ENCODE peak calls at places on chromosomes 16 and 17, in six cellular contexts. One of them, this sample, is unnamed.

GRCh38 chr17:74759941-74760340 is 11.5 kb downstream of the NHERF1 start:
- DNase-seq in RCC 7860: no peak
- DNase-seq in NT2/D1: no peak
- DNase-seq in cerebellar nuclear complex: no peak
- DNase-seq in left kidney: peak
- DNase-seq in stimulated activated naive CD8-positive, alpha-beta T cell treated with anti-CD3 and anti-CD28 coated beads, Interleukin-15, Interleukin-2, amounts not matched to agents 100 U/mL and 50 U/mL, for 24 hours: no peak
- DNase-seq in this sample: no peak

GRCh38 chr16:12674524-12674923 is 129.2 kb downstream of the CPPED1 start:
- DNase-seq in RCC 7860: no peak
- DNase-seq in NT2/D1: no peak
- DNase-seq in cerebellar nuclear complex: no peak
- DNase-seq in left kidney: no peak
- DNase-seq in stimulated activated naive CD8-positive, alpha-beta T cell treated with anti-CD3 and anti-CD28 coated beads, Interleukin-15, Interleukin-2, amounts not matched to agents 100 U/mL and 50 U/mL, for 24 hours: no peak
- DNase-seq in this sample: no peak

GRCh38 chr17:50593321-50593720 is 32.8 kb downstream of the CACNA1G start:
- DNase-seq in RCC 7860: no peak
- DNase-seq in NT2/D1: peak
- DNase-seq in cerebellar nuclear complex: no peak
- DNase-seq in left kidney: peak
- DNase-seq in stimulated activated naive CD8-positive, alpha-beta T cell treated with anti-CD3 and anti-CD28 coated beads, Interleukin-15, Interleukin-2, amounts not matched to agents 100 U/mL and 50 U/mL, for 24 hours: no peak
- DNase-seq in this sample: no peak

GRCh38 chr17:12538003-12538402 is 127.7 kb upstream of the MYOCD start:
- DNase-seq in RCC 7860: no peak
- DNase-seq in NT2/D1: no peak
- DNase-seq in cerebellar nuclear complex: no peak
- DNase-seq in left kidney: no peak
- DNase-seq in stimulated activated naive CD8-positive, alpha-beta T cell treated with anti-CD3 and anti-CD28 coated beads, Interleukin-15, Interleukin-2, amounts not matched to agents 100 U/mL and 50 U/mL, for 24 hours: no peak
- DNase-seq in this sample: no peak

GRCh38 chr17:19377602-19378415 is 489 bp upstream of the MAPK7 start:
- DNase-seq in RCC 7860: peak
- DNase-seq in NT2/D1: peak
- DNase-seq in cerebellar nuclear complex: peak
- DNase-seq in left kidney: peak
- DNase-seq in stimulated activated naive CD8-positive, alpha-beta T cell treated with anti-CD3 and anti-CD28 coated beads, Interleukin-15, Interleukin-2, amounts not matched to agents 100 U/mL and 50 U/mL, for 24 hours: peak
- DNase-seq in this sample: peak

GRCh38 chr16:72468582-72468981 is 296.6 kb upstream of the PMFBP1 start:
- DNase-seq in RCC 7860: no peak
- DNase-seq in NT2/D1: no peak
- DNase-seq in cerebellar nuclear complex: no peak
- DNase-seq in left kidney: no peak
- DNase-seq in stimulated activated naive CD8-positive, alpha-beta T cell treated with anti-CD3 and anti-CD28 coated beads, Interleukin-15, Interleukin-2, amounts not matched to agents 100 U/mL and 50 U/mL, for 24 hours: no peak
- DNase-seq in this sample: peak

GRCh38 chr17:43416998-43417891 is 18.5 kb downstream of the ARL4D start:
- DNase-seq in RCC 7860: no peak
- DNase-seq in NT2/D1: no peak
- DNase-seq in cerebellar nuclear complex: no peak
- DNase-seq in left kidney: no peak
- DNase-seq in stimulated activated naive CD8-positive, alpha-beta T cell treated with anti-CD3 and anti-CD28 coated beads, Interleukin-15, Interleukin-2, amounts not matched to agents 100 U/mL and 50 U/mL, for 24 hours: no peak
- DNase-seq in this sample: peak

GRCh38 chr16:4232541-4233386 is 9.1 kb downstream of the SRL start:
- DNase-seq in RCC 7860: no peak
- DNase-seq in NT2/D1: no peak
- DNase-seq in cerebellar nuclear complex: no peak
- DNase-seq in left kidney: no peak
- DNase-seq in stimulated activated naive CD8-positive, alpha-beta T cell treated with anti-CD3 and anti-CD28 coated beads, Interleukin-15, Interleukin-2, amounts not matched to agents 100 U/mL and 50 U/mL, for 24 hours: no peak
- DNase-seq in this sample: no peak

GRCh38 chr17:28041844-28042656 is 427 bp upstream of the NLK start:
- DNase-seq in RCC 7860: no peak
- DNase-seq in NT2/D1: no peak
- DNase-seq in cerebellar nuclear complex: no peak
- DNase-seq in left kidney: no peak
- DNase-seq in stimulated activated naive CD8-positive, alpha-beta T cell treated with anti-CD3 and anti-CD28 coated beads, Interleukin-15, Interleukin-2, amounts not matched to agents 100 U/mL and 50 U/mL, for 24 hours: no peak
- DNase-seq in this sample: peak

This sample was measured in fibroblast of mammary gland.